ENCODE peak calls at places on chromosomes 16 and 17, in four cellular contexts. V is A549, F is psoas muscle, P is RWPE1. X is an unnamed sample.

GRCh38 chr17:14143678-14144077 is 74.4 kb downstream of the COX10 start:
- DNase-seq in V (no peak), F (no peak), P (no peak), X (no peak)

GRCh38 chr17:70313031-70313430 is 143.7 kb downstream of the KCNJ2 start:
- DNase-seq in V (no peak), F (no peak), P (no peak), X (no peak)

GRCh38 chr17:42055003-42055402 is 4.6 kb upstream of the C17orf113 start:
- DNase-seq in V (no peak), F (no peak), P (no peak), X (no peak)

GRCh38 chr17:81090361-81091133 is 55.6 kb downstream of the BAIAP2 start:
- DNase-seq in V (peak), F (peak), P (peak), X (no peak)

GRCh38 chr16:75089486-75090202 is 26.9 kb downstream of the LDHD start:
- DNase-seq in V (no peak), F (no peak), P (no peak), X (no peak)

GRCh38 chr17:55432358-55433028 is 10.9 kb upstream of the MMD start:
- DNase-seq in V (no peak), F (no peak), P (no peak), X (no peak)

GRCh38 chr16:66703359-66704215 is 7.0 kb upstream of the CMTM4 start:
- DNase-seq in V (no peak), F (no peak), P (no peak), X (no peak)

GRCh38 chr16:66905633-66906539 is 12.8 kb downstream of the CDH16 start:
- DNase-seq in V (no peak), F (no peak), P (peak), X (no peak)

GRCh38 chr16:18932243-18932997 is 6.2 kb upstream of the SMG1 start:
- DNase-seq in V (no peak), F (no peak), P (no peak), X (no peak)

GRCh38 chr16:16042076-16042475 is 92.7 kb downstream of the ABCC1 start:
- DNase-seq in V (no peak), F (no peak), P (no peak), X (no peak)

GRCh38 chr17:41894791-41895331 is 23.9 kb downstream of the ACLY start:
- DNase-seq in V (no peak), F (peak), P (no peak), X (no peak)

GRCh38 chr17:57422574-57423164 is 166.3 kb downstream of the MSI2 start:
- DNase-seq in V (no peak), F (peak), P (peak), X (no peak)

GRCh38 chr16:15782573-15783365 is 74.1 kb downstream of the MYH11 start:
- DNase-seq in V (no peak), F (no peak), P (no peak), X (no peak)

GRCh38 chr17:8122923-8123694 is 797 bp downstream of the HES7 start:
- DNase-seq in V (peak), F (no peak), P (no peak), X (no peak)

GRCh38 chr17:57645950-57646686 is 99.0 kb downstream of the CCDC182 start:
- DNase-seq in V (no peak), F (no peak), P (no peak), X (no peak)

GRCh38 chr17:77470330-77470786 is 329.6 kb downstream of the SEC14L1 start:
- DNase-seq in V (no peak), F (no peak), P (no peak), X (no peak)

GRCh38 chr16:13492046-13492445 is 427.9 kb upstream of the ERCC4 start:
- DNase-seq in V (no peak), F (no peak), P (no peak), X (no peak)

GRCh38 chr17:18026408-18026776 is 12.6 kb downstream of the ATPAF2 start:
- DNase-seq in V (no peak), F (peak), P (no peak), X (no peak)

GRCh38 chr16:30582611-30583340 is 2.7 kb downstream of the ZNF785 start:
- DNase-seq in V (no peak), F (no peak), P (no peak), X (no peak)

GRCh38 chr17:9982159-9982558 is 77.1 kb upstream of the RCVRN start:
- DNase-seq in V (peak), F (no peak), P (peak), X (no peak)

GRCh38 chr17:62687997-62688396 is 60.5 kb downstream of the MRC2 start:
- DNase-seq in V (no peak), F (no peak), P (no peak), X (no peak)

GRCh38 chr17:38554430-38555350 is 51.1 kb downstream of the SRCIN1 start:
- DNase-seq in V (no peak), F (no peak), P (no peak), X (no peak)

GRCh38 chr17:76868669-76869208 is 535 bp downstream of the MGAT5B start:
- DNase-seq in V (peak), F (no peak), P (no peak), X (no peak)

GRCh38 chr17:49822829-49823228 is 25.0 kb downstream of the TAC4 start:
- DNase-seq in V (no peak), F (peak), P (no peak), X (no peak)

GRCh38 chr17:78240839-78241238 is 9.4 kb downstream of the TMEM235 start:
- DNase-seq in V (no peak), F (no peak), P (no peak), X (no peak)

GRCh38 chr17:13835151-13835550 is 233.4 kb upstream of the HS3ST3A1 start:
- DNase-seq in V (no peak), F (no peak), P (no peak), X (no peak)

GRCh38 chr16:87464691-87465300 is 28.0 kb downstream of the ZCCHC14 start:
- DNase-seq in V (no peak), F (peak), P (peak), X (no peak)

GRCh38 chr17:10492004-10492403 is 22.6 kb upstream of the MYH4 start:
- DNase-seq in V (no peak), F (no peak), P (no peak), X (no peak)

GRCh38 chr17:45740553-45741330 is 43.4 kb upstream of the CRHR1 start:
- DNase-seq in V (peak), F (peak), P (peak), X (no peak)

GRCh38 chr16:22075776-22076175 is 16.6 kb upstream of the VWA3A start:
- DNase-seq in V (no peak), F (no peak), P (no peak), X (no peak)

GRCh38 chr17:50059256-50059655 is 3.3 kb downstream of the ITGA3 start:
- DNase-seq in V (no peak), F (no peak), P (no peak), X (no peak)

GRCh38 chr17:28385037-28385797 is 13.7 kb downstream of the SARM1 start:
- DNase-seq in V (no peak), F (no peak), P (no peak), X (no peak)

GRCh38 chr17:17947966-17948365 is 24.2 kb downstream of the TOM1L2 start:
- DNase-seq in V (no peak), F (no peak), P (no peak), X (no peak)

GRCh38 chr17:5694507-5694906 is 110.2 kb upstream of the NLRP1 start:
- DNase-seq in V (no peak), F (no peak), P (no peak), X (no peak)

GRCh38 chr17:34580685-34581445 is 1.5 kb downstream of the TMEM132E start:
- DNase-seq in V (no peak), F (no peak), P (no peak), X (no peak)

GRCh38 chr16:77842468-77842867 is 54.1 kb downstream of the VAT1L start:
- DNase-seq in V (no peak), F (no peak), P (no peak), X (no peak)

GRCh38 chr17:54347495-54347894 is 524.8 kb downstream of the KIF2B start:
- DNase-seq in V (no peak), F (no peak), P (no peak), X (no peak)
- H3K27ac ChIP-seq in V (no peak), F (no peak), P (no peak), X (no peak)

GRCh38 chr16:55965099-55965498 is 89.9 kb upstream of the CES5A start:
- DNase-seq in V (no peak), F (no peak), P (no peak), X (no peak)

GRCh38 chr16:55971447-55971846 is 96.3 kb upstream of the CES5A start:
- DNase-seq in V (no peak), F (no peak), P (no peak), X (no peak)

DNA sequence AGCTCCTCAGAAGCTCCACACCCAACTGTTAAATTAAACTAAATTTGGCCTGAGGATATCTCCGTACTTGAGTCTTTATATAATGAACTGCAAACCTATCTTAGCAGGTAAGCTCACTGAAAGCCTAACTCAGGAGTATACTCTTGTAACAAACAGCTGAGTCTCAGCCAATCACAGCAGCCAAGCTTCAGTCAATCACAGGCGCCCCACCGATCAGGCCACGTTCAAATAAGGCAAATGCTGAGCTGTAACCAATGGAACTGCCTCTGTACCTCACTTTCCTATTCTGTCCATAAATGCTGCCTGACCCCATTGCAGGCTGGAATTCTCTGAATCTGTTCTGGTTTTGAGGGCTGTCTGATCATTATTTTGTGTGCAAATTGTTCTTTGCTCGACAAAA is 93.0 kb upstream of the CES5A start:
- DNase-seq in V (no peak), F (no peak), P (no peak), X (no peak)
- H3K27ac ChIP-seq in V (no peak), F (no peak), P (no peak), X (no peak)

GRCh38 chr17:48601184-48601527 is 3.6 kb downstream of the HOXB6 start:
- DNase-seq in V (no peak), F (no peak), P (no peak), X (no peak)
- H3K27ac ChIP-seq in V (peak), F (no peak), P (no peak), X (no peak)

GRCh38 chr16:55515110-55515509 is 6.2 kb downstream of the LPCAT2 start:
- DNase-seq in V (no peak), F (no peak), P (no peak), X (no peak)
- H3K27ac ChIP-seq in V (no peak), F (no peak), P (no peak), X (no peak)

GRCh38 chr17:43464046-43464445 is 19.7 kb upstream of the DHX8 start:
- DNase-seq in V (no peak), F (no peak), P (no peak), X (no peak)
- H3K27ac ChIP-seq in V (no peak), F (no peak), P (no peak), X (no peak)

GRCh38 chr16:27448531-27449433 is 46.8 kb downstream of the IL21R start:
- DNase-seq in V (no peak), F (no peak), P (no peak), X (no peak)
- H3K27ac ChIP-seq in V (no peak), F (no peak), P (no peak), X (peak)

GRCh38 chr16:49454426-49455180 is 81.0 kb downstream of the C16orf78 start:
- DNase-seq in V (no peak), F (no peak), P (no peak), X (no peak)
- H3K27ac ChIP-seq in V (no peak), F (no peak), P (no peak), X (no peak)